ENCODE peak calls at places on chromosomes 5 and 9, in five cellular contexts. A is lower lobe of right lung, K is prostate gland, F is SK-N-SH, D is mammary epithelial cell. Z is an unnamed sample. For H3K4me1, the result is how much of the 10 kb centered on the place peaks cover.

GRCh38 chr5:149407331-149408251 is 28.5 kb upstream of the IL17B start:
- DNase-seq in A (no peak), K (no peak), F (no peak), D (no peak), Z (no peak)

GRCh38 chr9:132670816-132671371 is 630 bp downstream of the GTF3C4 start:
- DNase-seq in A (no peak), K (no peak), F (peak), D (peak), Z (peak)

GRCh38 chr5:171152382-171152781 is 156.7 kb upstream of the TLX3 start:
- DNase-seq in A (no peak), K (no peak), F (peak), D (peak), Z (peak)

GRCh38 chr9:137685886-137686420 is 67.1 kb downstream of the EHMT1 start:
- DNase-seq in A (no peak), K (no peak), F (no peak), D (no peak), Z (no peak)

GRCh38 chr9:121353246-121353975 is 16.6 kb downstream of the STOM start:
- DNase-seq in A (no peak), K (no peak), F (no peak), D (no peak), Z (no peak)

GRCh38 chr5:88888799-88889164 is 5.8 kb upstream of the MEF2C start:
- DNase-seq in A (no peak), K (no peak), F (no peak), D (no peak), Z (no peak)

GRCh38 chr5:2908086-2908485 is 156.6 kb upstream of the IRX2 start:
- DNase-seq in A (no peak), K (no peak), F (no peak), D (no peak), Z (no peak)

GRCh38 chr5:141950207-141951005 is 7.6 kb downstream of the PCDH12 start:
- DNase-seq in A (no peak), K (no peak), F (no peak), D (no peak), Z (no peak)

GRCh38 chr5:56692359-56693219 is 122.8 kb upstream of the MAP3K1 start:
- DNase-seq in A (no peak), K (no peak), F (no peak), D (no peak), Z (no peak)

GRCh38 chr5:134545070-134545868 is 19.8 kb downstream of the JADE2 start:
- DNase-seq in A (no peak), K (no peak), F (no peak), D (no peak), Z (no peak)

GRCh38 chr9:15718423-15718822 is 165.6 kb downstream of the CCDC171 start:
- DNase-seq in A (no peak), K (no peak), F (no peak), D (no peak), Z (no peak)

GRCh38 chr5:66661149-66661548 is 65.0 kb downstream of the MAST4 start:
- DNase-seq in A (no peak), K (no peak), F (no peak), D (no peak), Z (no peak)

GRCh38 chr9:121652037-121652837 is 803 bp downstream of the DAB2IP start:
- DNase-seq in A (peak), K (peak), F (peak), D (no peak), Z (peak)

GRCh38 chr5:67156976-67157583 is 39.5 kb downstream of the CD180 start:
- DNase-seq in A (no peak), K (no peak), F (peak), D (peak), Z (no peak)

GRCh38 chr9:18605763-18606162 is 131.8 kb downstream of the ADAMTSL1 start:
- DNase-seq in A (no peak), K (no peak), F (no peak), D (no peak), Z (no peak)
- H3K4me3 ChIP-seq in A (no peak), K (no peak), F (no peak), D (no peak), Z (no peak)

GRCh38 chr9:34994429-34995287 is 5.1 kb downstream of the DNAJB5 start:
- DNase-seq in A (no peak), K (peak), F (peak), D (peak), Z (peak)

GRCh38 chr9:34993502-34994428 is 4.2 kb downstream of the DNAJB5 start:
- DNase-seq in A (no peak), K (no peak), F (peak), D (no peak), Z (peak)

GRCh38 chr9:34996181-34996904 is 6.8 kb downstream of the DNAJB5 start:
- DNase-seq in A (no peak), K (no peak), F (peak), D (no peak), Z (no peak)

GRCh38 chr9:34996905-34997279 is 7.3 kb downstream of the DNAJB5 start:
- DNase-seq in A (no peak), K (no peak), F (no peak), D (no peak), Z (no peak)

DNA sequence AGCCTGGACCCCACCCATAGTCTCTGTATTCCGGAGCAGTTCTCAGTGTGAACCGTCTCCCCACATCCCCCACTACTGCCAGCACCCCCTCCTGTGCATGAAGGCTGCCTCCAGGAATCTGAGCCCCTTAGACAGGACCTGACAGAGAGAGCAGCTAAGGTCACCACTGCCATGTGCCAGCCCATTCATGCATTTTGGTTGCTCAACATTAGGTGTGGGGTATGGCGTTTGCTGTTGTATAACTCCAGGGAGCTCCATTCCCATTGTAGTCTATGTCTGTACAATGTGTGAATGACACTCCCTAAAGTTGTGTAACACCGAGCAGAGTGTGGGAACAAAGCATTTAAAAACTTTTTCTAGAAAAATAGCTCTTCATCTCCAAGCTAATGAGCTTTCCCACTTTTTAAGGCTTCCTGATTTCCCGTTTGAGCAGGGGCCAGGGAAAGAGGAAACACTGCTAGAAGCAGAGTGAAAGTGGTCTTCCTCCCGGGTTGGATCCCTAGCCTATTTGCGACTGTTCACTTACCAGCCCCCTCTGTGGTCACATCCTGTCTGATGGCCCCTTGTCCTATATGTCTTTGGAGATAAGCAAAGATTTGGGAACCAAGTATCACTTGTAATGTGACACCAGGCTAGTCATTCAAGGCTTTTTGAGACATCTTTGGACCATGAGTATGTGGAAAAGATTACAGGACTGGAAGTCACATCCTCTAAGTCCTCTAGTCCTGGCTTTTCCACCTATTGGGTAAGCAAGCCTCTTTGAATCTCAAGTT is 5.9 kb downstream of the DNAJB5 start:
- DNase-seq in A (no peak), K (no peak), F (no peak), D (peak), Z (no peak)
- H3K4me1 ChIP-seq in A (under half), K (under half), F (under half), D (under half), Z (under half)

DNA sequence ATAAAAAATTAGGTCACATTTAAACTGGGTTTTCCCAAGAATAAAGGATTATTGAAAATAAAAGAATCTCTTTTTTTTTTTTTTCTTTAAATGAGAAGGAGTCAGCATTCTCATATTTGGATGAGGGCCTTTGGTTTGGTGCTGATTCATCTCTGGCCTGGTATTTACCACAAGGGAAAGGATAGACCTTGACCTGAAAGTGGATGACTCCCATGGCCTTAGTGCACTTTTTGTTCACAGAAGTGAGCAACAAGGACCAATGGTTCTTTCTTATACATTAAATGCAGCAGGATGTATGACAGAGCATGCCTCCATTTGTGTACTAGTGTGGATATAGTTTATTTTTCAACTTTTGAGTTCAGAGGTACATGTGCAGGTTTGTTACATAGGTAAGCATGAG is 6.9 kb downstream of the YTHDC2 start:
- DNase-seq in A (no peak), K (no peak), F (no peak), D (peak), Z (no peak)
- H3K27ac ChIP-seq in A (no peak), K (no peak), F (no peak), D (no peak), Z (no peak)

DNA sequence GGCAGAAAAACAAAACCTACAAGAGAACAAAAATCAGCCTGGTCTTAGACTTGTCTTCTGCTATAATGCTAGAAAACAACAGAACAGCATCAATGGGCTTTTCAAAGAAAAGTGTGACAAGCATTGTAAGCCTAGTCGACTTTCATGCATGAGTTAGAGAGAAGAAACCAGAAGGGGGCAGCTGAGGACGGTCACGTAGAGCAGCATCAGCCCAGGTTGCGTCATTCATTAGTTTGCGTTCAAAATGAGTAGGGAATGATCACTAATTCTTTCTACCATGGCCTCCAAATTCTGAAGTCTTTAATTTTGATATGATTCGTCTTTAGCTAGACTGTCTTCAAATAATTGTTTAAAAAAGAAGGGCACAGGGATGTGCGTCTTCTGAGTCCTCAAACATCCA is 4.7 kb upstream of the ISCA1 start:
- DNase-seq in A (no peak), K (no peak), F (peak), D (peak), Z (no peak)
- H3K4me3 ChIP-seq in A (no peak), K (no peak), F (no peak), D (no peak), Z (no peak)

DNA sequence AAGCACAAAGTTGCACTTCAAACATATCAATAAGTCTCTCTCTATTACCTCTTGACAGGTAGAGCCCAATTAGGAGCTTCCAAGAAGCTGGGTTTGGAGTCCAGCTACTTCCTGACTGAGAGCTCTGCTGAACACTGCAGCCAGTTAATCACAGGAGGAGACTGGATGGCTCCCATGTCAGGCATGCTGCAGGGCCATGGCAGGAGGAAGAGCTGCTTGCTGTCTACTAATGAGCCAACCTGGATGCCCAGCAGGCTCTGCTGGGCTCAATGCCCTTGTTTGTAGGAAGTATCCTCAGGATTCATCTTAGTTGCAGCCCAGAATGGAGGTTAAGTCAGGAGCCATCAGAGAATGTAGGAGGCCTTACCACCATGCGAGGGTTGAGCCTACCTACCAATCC is 91.9 kb downstream of the TMEM215 start:
- DNase-seq in A (no peak), K (no peak), F (no peak), D (peak), Z (no peak)
- H3K4me1 ChIP-seq in A (under half), K (under half), F (under half), D (under half), Z (under half)

GRCh38 chr9:36839131-36839885 is 194.8 kb downstream of the PAX5 start:
- DNase-seq in A (no peak), K (no peak), F (no peak), D (no peak), Z (no peak)

GRCh38 chr9:36834736-36835135 is 199.3 kb downstream of the PAX5 start:
- DNase-seq in A (no peak), K (no peak), F (no peak), D (no peak), Z (no peak)

GRCh38 chr9:36835271-36835996 is 198.6 kb downstream of the PAX5 start:
- DNase-seq in A (no peak), K (no peak), F (no peak), D (no peak), Z (no peak)

GRCh38 chr9:36836486-36836885 is 197.6 kb downstream of the PAX5 start:
- DNase-seq in A (no peak), K (no peak), F (no peak), D (no peak), Z (no peak)

DNA sequence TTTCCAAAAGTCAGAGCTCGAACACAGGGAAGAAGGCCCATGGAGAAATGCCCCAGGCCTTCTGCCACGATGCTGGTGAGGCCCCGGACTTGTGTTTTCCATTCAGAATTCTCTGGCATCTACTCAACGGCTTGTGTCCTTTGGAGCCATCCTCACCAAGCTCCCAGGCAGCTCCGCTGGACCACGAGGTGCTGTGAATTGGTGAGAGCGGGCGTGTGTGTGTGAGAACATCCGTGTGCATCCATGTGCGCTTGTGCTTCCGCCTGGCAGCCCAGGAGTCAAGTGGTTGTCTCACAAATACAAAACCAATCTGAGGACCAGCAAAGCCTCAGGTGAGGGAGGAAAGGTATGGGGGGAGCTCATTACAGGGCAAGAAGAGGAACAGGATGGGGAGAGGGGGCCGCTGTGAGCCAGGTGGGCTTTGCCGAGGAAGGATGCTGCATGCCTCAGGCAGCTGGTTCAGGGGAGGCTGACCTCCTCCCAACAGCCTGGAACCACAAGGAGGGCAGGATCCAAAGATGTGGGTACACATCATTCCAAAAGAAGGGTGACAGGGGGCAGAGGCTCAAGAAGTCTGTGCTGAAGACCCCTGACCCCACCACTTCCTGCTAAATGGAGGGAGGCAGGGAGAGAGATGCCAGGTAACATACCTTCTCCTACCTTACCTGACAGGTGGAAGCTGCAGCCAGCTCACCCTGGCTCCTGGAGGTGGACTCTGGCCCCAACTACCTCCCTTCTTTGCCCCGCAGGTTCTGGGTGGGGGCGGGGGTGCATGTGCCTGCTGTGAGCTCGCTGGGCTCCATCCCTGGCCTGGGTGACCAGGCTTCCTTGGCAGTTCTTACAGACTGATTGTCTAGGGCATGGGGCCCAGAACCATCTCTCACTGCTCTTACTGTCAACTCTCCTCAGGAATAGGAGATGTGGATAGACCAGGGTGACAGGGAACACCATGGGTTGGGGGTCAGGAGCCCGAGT is 196.3 kb downstream of the PAX5 start:
- DNase-seq in A (no peak), K (no peak), F (no peak), D (no peak), Z (no peak)
- H3K27ac ChIP-seq in A (no peak), K (no peak), F (no peak), D (no peak), Z (no peak)

GRCh38 chr9:133786371-133786753 is 48.2 kb upstream of the SARDH start:
- DNase-seq in A (no peak), K (no peak), F (no peak), D (no peak), Z (no peak)
- H3K4me3 ChIP-seq in A (no peak), K (no peak), F (no peak), D (no peak), Z (no peak)

DNA sequence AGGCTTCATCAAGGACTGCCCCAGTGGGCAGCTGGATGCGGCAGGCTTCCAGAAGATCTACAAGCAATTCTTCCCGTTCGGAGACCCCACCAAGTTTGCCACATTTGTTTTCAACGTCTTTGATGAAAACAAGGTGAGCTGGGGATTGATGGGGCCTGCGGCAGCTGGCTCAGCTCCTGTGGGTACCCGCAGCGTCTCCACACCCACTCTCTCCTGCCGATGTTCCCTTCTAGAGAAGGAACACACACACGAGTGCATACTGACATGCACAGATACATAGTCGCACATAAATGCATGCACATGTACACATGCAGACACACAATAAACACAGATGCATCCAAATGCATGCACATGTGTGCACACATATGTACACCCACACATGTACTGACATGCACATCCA is 45.6 kb downstream of the NCS1 start:
- DNase-seq in A (no peak), K (no peak), F (no peak), D (no peak), Z (no peak)
- H3K4me1 ChIP-seq in A (under half), K (under half), F (under half), D (under half), Z (under half)

DNA sequence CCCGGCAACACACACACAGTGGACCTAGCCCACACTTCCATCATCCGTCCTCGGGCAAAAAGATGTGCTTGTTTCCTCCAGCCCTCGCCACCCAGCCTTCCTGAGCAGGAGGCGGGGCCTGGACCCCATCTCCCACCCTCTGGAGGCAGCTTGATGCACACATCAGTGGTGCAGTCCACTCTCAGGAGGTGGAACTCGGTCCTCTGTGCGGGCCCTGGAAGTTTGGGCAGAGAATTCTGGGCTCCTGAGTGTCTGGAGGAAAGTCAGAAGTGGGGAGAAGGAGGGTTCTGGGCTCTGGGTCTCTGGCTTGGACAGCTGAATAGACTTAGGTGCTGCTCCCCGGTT is 54.0 kb upstream of the NEURL1B start:
- DNase-seq in A (no peak), K (no peak), F (no peak), D (no peak), Z (no peak)
- H3K27ac ChIP-seq in A (no peak), K (no peak), F (no peak), D (no peak), Z (no peak)